ENCODE peak calls at places on chromosomes 12 and 14, in four cellular contexts. B is fibroblast of lung, A is ovary, R is cardiac fibroblast. S is an unnamed sample.

GRCh38 chr12:20004951-20005350 is 363.4 kb upstream of the PDE3A start:
- DNase-seq in B (no peak), A (no peak), R (no peak), S (no peak)

GRCh38 chr14:57346741-57347140 is 43.6 kb upstream of the NAA30 start:
- DNase-seq in B (no peak), A (no peak), R (no peak), S (no peak)

GRCh38 chr14:72758420-72758819 is 135.5 kb downstream of the DPF3 start:
- DNase-seq in B (no peak), A (no peak), R (no peak), S (no peak)

GRCh38 chr12:92971869-92972524 is 42.9 kb upstream of the EEA1 start:
- DNase-seq in B (peak; percentile 93), A (no peak), R (peak; percentile 75), S (no peak)

GRCh38 chr14:67133595-67134441 is 55.4 kb upstream of the GARIN2 start:
- DNase-seq in B (no peak), A (no peak), R (no peak), S (no peak)

GRCh38 chr12:2273288-2273687 is 220.5 kb downstream of the CACNA1C start:
- DNase-seq in B (peak; percentile 58), A (no peak), R (peak; percentile 58), S (no peak)

GRCh38 chr12:71947645-71948105 is 9.0 kb downstream of the TPH2 start:
- DNase-seq in B (peak; percentile 23), A (no peak), R (peak; percentile 15), S (no peak)

GRCh38 chr14:59695198-59695597 is 118.6 kb upstream of the CCDC175 start:
- DNase-seq in B (no peak), A (no peak), R (no peak), S (no peak)

GRCh38 chr14:88639221-88639620 is 76.4 kb downstream of the ZC3H14 start:
- DNase-seq in B (no peak), A (no peak), R (no peak), S (no peak)

GRCh38 chr12:107144990-107145389 is 51.6 kb upstream of the CRY1 start:
- DNase-seq in B (no peak), A (no peak), R (peak; percentile 13), S (no peak)

GRCh38 chr12:69689638-69690037 is 9.5 kb downstream of the BEST3 start:
- DNase-seq in B (no peak), A (no peak), R (no peak), S (no peak)

GRCh38 chr12:107829271-107829670 is 54.8 kb downstream of the ASCL4 start:
- DNase-seq in B (no peak), A (no peak), R (no peak), S (no peak)

GRCh38 chr12:95335948-95336347 is 118.3 kb downstream of the VEZT start:
- DNase-seq in B (peak; percentile 47), A (no peak), R (no peak), S (no peak)

GRCh38 chr12:26938660-26939185 is 453 bp downstream of the FGFR1OP2 start:
- DNase-seq in B (no peak), A (no peak), R (no peak), S (no peak)

GRCh38 chr12:73308079-73308478 is 1035.9 kb downstream of the TRHDE start:
- DNase-seq in B (no peak), A (no peak), R (no peak), S (no peak)

GRCh38 chr12:74794522-74794921 is 256.9 kb downstream of the ATXN7L3B start:
- DNase-seq in B (no peak), A (no peak), R (no peak), S (no peak)

GRCh38 chr14:103862393-103862782 is 15.0 kb upstream of the PPP1R13B start:
- DNase-seq in B (peak; percentile 20), A (peak; percentile 42), R (peak; percentile 31), S (no peak)

GRCh38 chr12:45242180-45242579 is 26.3 kb downstream of the ANO6 start:
- DNase-seq in B (no peak), A (no peak), R (no peak), S (no peak)

GRCh38 chr12:25054076-25054782 is 105.3 kb upstream of the BCAT1 start:
- DNase-seq in B (no peak), A (no peak), R (no peak), S (no peak)

GRCh38 chr14:71415404-71415690 is 508.1 kb downstream of the PCNX1 start:
- DNase-seq in B (peak; percentile 84), A (no peak), R (peak; percentile 77), S (no peak)

DNA sequence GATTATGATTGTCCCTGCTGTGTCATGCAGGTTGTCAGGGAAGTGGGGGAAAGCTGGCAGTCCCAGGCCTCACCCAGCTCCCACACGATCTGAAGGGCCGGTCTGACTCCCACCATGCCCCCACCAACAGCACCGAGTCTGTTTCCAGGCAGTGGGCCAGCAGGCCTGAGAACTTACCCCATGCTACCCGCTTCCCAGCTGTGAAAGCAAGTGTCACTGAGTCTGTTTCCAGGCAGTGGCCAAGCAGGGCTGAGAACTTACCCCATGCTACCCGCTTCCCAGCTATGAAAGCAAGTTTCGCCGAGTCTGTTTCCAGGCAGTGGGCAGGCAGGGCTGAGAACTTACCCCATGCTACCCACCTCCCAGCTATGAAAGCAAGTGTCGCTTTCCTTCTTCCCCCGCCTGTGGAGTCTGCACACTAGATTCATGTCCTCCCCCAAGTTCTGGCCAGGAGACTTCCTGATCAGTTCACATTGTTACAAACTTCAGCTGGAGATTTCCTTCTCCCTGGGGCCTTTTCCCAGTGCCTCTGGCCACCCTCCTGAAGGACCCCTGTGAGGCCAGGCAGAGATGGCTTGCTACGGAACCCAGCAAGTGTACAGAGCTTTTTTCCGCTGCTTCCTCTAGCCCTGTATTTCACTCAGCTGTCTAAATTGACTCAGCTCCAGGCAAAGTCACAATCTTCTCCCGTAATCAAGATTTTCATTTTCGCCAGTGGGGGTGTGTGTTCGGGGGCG is 435.3 kb downstream of the TMTC2 start:
- DNase-seq in B (no peak), A (no peak), R (no peak), S (no peak)
- H3K4me3 ChIP-seq in B (no peak overlapping the region), A (no peak overlapping the region), R (no peak overlapping the region), S (no peak overlapping the region)

GRCh38 chr12:65699251-65699650 is 125.0 kb upstream of the HMGA2 start:
- DNase-seq in B (peak; percentile 76), A (no peak), R (peak; percentile 81), S (no peak)
- H3K4me3 ChIP-seq in B (no peak overlapping the region), A (no peak overlapping the region), R (no peak overlapping the region), S (no peak overlapping the region)

DNA sequence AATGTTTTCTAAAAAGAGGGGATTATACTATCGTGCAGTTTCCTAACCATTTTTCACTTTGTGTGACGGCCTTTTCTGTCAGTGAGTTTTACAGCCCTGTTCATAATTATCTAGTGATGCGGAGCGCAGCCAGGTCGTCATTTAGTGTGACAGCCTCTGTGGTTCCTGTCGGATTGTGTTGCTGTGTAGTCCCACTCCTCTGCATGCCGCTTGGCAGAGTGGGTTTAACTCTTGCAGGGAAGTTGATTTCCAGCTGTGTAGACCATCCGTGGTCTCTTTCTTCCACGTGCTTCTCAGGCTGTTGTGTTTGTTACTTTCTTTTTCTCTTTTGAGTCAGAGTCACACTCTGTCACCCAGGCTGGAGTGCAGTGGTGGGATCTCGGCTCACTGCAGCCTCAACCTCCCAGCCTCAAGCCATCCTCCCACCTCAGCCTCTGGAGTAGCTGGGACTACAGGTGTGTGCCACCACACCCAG is 8.6 kb downstream of the RAN start:
- DNase-seq in B (no peak), A (no peak), R (no peak), S (no peak)
- H3K4me3 ChIP-seq in B (peak overlapping the region; percentile 47), A (no peak overlapping the region), R (peak overlapping the region; percentile 39), S (peak overlapping the region; percentile 1)

GRCh38 chr12:57126561-57126960 is 1.7 kb upstream of the LRP1 start:
- DNase-seq in B (no peak), A (no peak), R (no peak), S (no peak)
- H3K4me3 ChIP-seq in B (no peak overlapping the region), A (no peak overlapping the region), R (no peak overlapping the region), S (no peak overlapping the region)

GRCh38 chr12:30696943-30697342 is 1.3 kb upstream of the IPO8 start:
- DNase-seq in B (no peak), A (no peak), R (no peak), S (no peak)
- H3K4me3 ChIP-seq in B (no peak overlapping the region), A (no peak overlapping the region), R (no peak overlapping the region), S (no peak overlapping the region)

GRCh38 chr14:69624131-69624530 is 12.7 kb downstream of the SUSD6 start:
- DNase-seq in B (no peak), A (no peak), R (no peak), S (no peak)

GRCh38 chr14:69620981-69621380 is 9.6 kb downstream of the SUSD6 start:
- DNase-seq in B (no peak), A (no peak), R (no peak), S (no peak)

GRCh38 chr14:69625299-69626131 is 14.1 kb downstream of the SUSD6 start:
- DNase-seq in B (no peak), A (no peak), R (peak; percentile 53), S (peak; percentile 83)

GRCh38 chr14:69629225-69630127 is 18.1 kb downstream of the SUSD6 start:
- DNase-seq in B (no peak), A (no peak), R (no peak), S (no peak)

DNA sequence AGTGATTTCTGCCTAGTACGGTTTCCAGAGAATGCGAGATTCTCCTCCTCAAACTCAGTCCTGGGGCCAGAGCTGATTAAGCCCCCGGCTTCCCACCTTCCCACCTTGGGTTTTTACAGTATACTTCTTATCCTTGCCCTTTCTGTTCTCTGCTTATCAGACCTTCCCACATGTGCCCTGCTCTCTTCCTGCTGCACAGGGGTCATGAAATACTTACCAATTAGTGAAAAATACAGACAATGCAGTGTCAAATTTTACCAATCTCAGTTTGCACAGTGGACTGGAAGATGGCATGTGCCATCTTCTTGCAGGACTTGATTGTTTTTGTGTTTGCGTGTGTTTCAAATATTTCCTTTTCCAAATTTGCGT is 14.7 kb downstream of the SUSD6 start:
- DNase-seq in B (no peak), A (no peak), R (no peak), S (no peak)
- H3K4me3 ChIP-seq in B (no peak overlapping the region), A (no peak overlapping the region), R (no peak overlapping the region), S (no peak overlapping the region)

GRCh38 chr14:63204407-63205280 is at the start of gene RHOJ:
- DNase-seq in B (peak; percentile 47), A (peak; percentile 38), R (peak; percentile 42), S (no peak)
- H3K4me3 ChIP-seq in B (peak within 1 kb of the TSS; percentile 42), A (peak within 1 kb of the TSS; percentile 43), R (peak within 1 kb of the TSS; percentile 59), S (peak within 1 kb of the TSS; percentile 57)

GRCh38 chr12:66235626-66236281 is 46.7 kb downstream of the IRAK3 start:
- DNase-seq in B (peak; percentile 24), A (no peak), R (peak; percentile 38), S (no peak)
- H3K4me3 ChIP-seq in B (peak overlapping the region; percentile 37), A (peak overlapping the region; percentile 45), R (peak overlapping the region; percentile 47), S (peak overlapping the region; percentile 55)

S was measured in upper lobe of right lung.